ENCODE peak calls at places on chromosomes 11 and 22, in ten cellular contexts. One of them, this sample, is unnamed. For H3K36me3 and H3K27me3, the result is how much of the 10 kb centered on the place peaks cover.

GRCh38 chr11:99554232-99554903 is 533.6 kb downstream of the CNTN5 start:
- DNase-seq in brain microvascular endothelial cell: no peak
- DNase-seq in HAP-1: no peak
- DNase-seq in adrenal gland: no peak
- DNase-seq in heart left ventricle: no peak
- DNase-seq in upper lobe of right lung: no peak
- DNase-seq in left ventricle myocardium inferior: no peak
- DNase-seq in IMR-90: no peak
- DNase-seq in fibroblast of lung: no peak
- DNase-seq in ovary: no peak
- DNase-seq in this sample: no peak

GRCh38 chr11:110373061-110373702 is 56.6 kb upstream of the FDX1 start:
- DNase-seq in fibroblast of lung: peak
- DNase-seq in IMR-90: peak
- DNase-seq in left ventricle myocardium inferior: no peak
- DNase-seq in upper lobe of right lung: no peak
- DNase-seq in adrenal gland: peak
- DNase-seq in HAP-1: no peak
- DNase-seq in brain microvascular endothelial cell: no peak
- DNase-seq in heart left ventricle: no peak
- DNase-seq in ovary: no peak
- DNase-seq in this sample: no peak

GRCh38 chr22:37830093-37830842 is 7.1 kb downstream of the GALR3 start:
- DNase-seq in left ventricle myocardium inferior: no peak
- DNase-seq in ovary: no peak
- DNase-seq in IMR-90: no peak
- DNase-seq in brain microvascular endothelial cell: no peak
- DNase-seq in heart left ventricle: no peak
- DNase-seq in fibroblast of lung: no peak
- DNase-seq in upper lobe of right lung: no peak
- DNase-seq in adrenal gland: no peak
- DNase-seq in HAP-1: no peak
- DNase-seq in this sample: peak

GRCh38 chr11:17399236-17399635 is 10.8 kb upstream of the KCNJ11 start:
- DNase-seq in fibroblast of lung: no peak
- DNase-seq in IMR-90: no peak
- DNase-seq in left ventricle myocardium inferior: no peak
- DNase-seq in ovary: no peak
- DNase-seq in adrenal gland: no peak
- DNase-seq in HAP-1: no peak
- DNase-seq in heart left ventricle: no peak
- DNase-seq in upper lobe of right lung: no peak
- DNase-seq in brain microvascular endothelial cell: no peak
- DNase-seq in this sample: peak

GRCh38 chr11:34754171-34754823 is 133.4 kb downstream of the EHF start:
- DNase-seq in fibroblast of lung: no peak
- DNase-seq in brain microvascular endothelial cell: no peak
- DNase-seq in heart left ventricle: no peak
- DNase-seq in left ventricle myocardium inferior: no peak
- DNase-seq in HAP-1: no peak
- DNase-seq in IMR-90: no peak
- DNase-seq in ovary: no peak
- DNase-seq in upper lobe of right lung: no peak
- DNase-seq in adrenal gland: no peak
- DNase-seq in this sample: no peak

GRCh38 chr11:96045622-96046456 is 121.9 kb upstream of the MTMR2 start:
- DNase-seq in ovary: peak
- DNase-seq in adrenal gland: no peak
- DNase-seq in upper lobe of right lung: no peak
- DNase-seq in left ventricle myocardium inferior: peak
- DNase-seq in fibroblast of lung: peak
- DNase-seq in IMR-90: peak
- DNase-seq in brain microvascular endothelial cell: peak
- DNase-seq in heart left ventricle: peak
- DNase-seq in HAP-1: no peak
- DNase-seq in this sample: peak

GRCh38 chr11:57899378-57899777 is 124.3 kb upstream of the OR9Q1 start:
- DNase-seq in left ventricle myocardium inferior: no peak
- DNase-seq in HAP-1: no peak
- DNase-seq in brain microvascular endothelial cell: no peak
- DNase-seq in upper lobe of right lung: no peak
- DNase-seq in IMR-90: no peak
- DNase-seq in heart left ventricle: no peak
- DNase-seq in ovary: no peak
- DNase-seq in fibroblast of lung: no peak
- DNase-seq in adrenal gland: no peak
- DNase-seq in this sample: no peak

GRCh38 chr22:36405671-36406070 is 17.9 kb upstream of the MYH9 start:
- DNase-seq in heart left ventricle: no peak
- DNase-seq in adrenal gland: no peak
- DNase-seq in IMR-90: no peak
- DNase-seq in left ventricle myocardium inferior: no peak
- DNase-seq in HAP-1: no peak
- DNase-seq in brain microvascular endothelial cell: no peak
- DNase-seq in upper lobe of right lung: peak
- DNase-seq in fibroblast of lung: no peak
- DNase-seq in ovary: no peak
- DNase-seq in this sample: peak

GRCh38 chr11:72924568-72925190 is 110.5 kb downstream of the ATG16L2 start:
- DNase-seq in heart left ventricle: no peak
- DNase-seq in ovary: no peak
- DNase-seq in HAP-1: no peak
- DNase-seq in fibroblast of lung: peak
- DNase-seq in left ventricle myocardium inferior: no peak
- DNase-seq in upper lobe of right lung: no peak
- DNase-seq in IMR-90: peak
- DNase-seq in adrenal gland: no peak
- DNase-seq in brain microvascular endothelial cell: peak
- DNase-seq in this sample: no peak

GRCh38 chr11:64713031-64713780 is 9.8 kb downstream of the NRXN2 start:
- DNase-seq in left ventricle myocardium inferior: peak
- DNase-seq in fibroblast of lung: peak
- DNase-seq in heart left ventricle: no peak
- DNase-seq in brain microvascular endothelial cell: no peak
- DNase-seq in adrenal gland: no peak
- DNase-seq in IMR-90: peak
- DNase-seq in ovary: peak
- DNase-seq in upper lobe of right lung: peak
- DNase-seq in HAP-1: no peak
- DNase-seq in this sample: peak

GRCh38 chr11:85863855-85864254 is 8.7 kb downstream of the CCDC83 start:
- DNase-seq in heart left ventricle: no peak
- DNase-seq in left ventricle myocardium inferior: no peak
- DNase-seq in IMR-90: no peak
- DNase-seq in adrenal gland: no peak
- DNase-seq in brain microvascular endothelial cell: no peak
- DNase-seq in fibroblast of lung: no peak
- DNase-seq in ovary: no peak
- DNase-seq in HAP-1: no peak
- DNase-seq in upper lobe of right lung: no peak
- DNase-seq in this sample: no peak
- H3K36me3 ChIP-seq in heart left ventricle: under half
- H3K36me3 ChIP-seq in left ventricle myocardium inferior: under half
- H3K36me3 ChIP-seq in IMR-90: under half
- H3K36me3 ChIP-seq in adrenal gland: under half
- H3K36me3 ChIP-seq in brain microvascular endothelial cell: under half
- H3K36me3 ChIP-seq in fibroblast of lung: under half
- H3K36me3 ChIP-seq in ovary: under half
- H3K36me3 ChIP-seq in HAP-1: under half
- H3K36me3 ChIP-seq in upper lobe of right lung: under half
- H3K36me3 ChIP-seq in this sample: under half

DNA sequence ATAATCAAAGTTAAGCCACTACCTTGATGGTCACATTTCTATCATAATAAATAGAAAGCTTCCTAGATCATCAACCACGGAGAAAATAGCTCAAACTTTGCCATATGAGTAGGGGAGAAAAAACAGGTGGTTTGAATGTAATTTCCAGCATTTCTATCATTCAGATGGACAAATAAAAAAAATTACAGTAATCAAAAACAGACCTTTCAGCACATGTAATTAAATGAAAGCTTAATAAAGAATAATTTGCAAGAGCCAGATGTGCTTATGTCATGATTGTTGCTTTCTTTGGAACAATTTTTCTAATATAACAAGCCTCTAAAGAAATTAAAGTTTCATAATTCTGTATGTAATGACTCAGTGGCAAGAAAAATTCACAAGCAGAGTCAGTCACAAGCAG is 297.0 kb downstream of the SOX6 start:
- DNase-seq in upper lobe of right lung: no peak
- DNase-seq in brain microvascular endothelial cell: no peak
- DNase-seq in left ventricle myocardium inferior: no peak
- DNase-seq in IMR-90: no peak
- DNase-seq in heart left ventricle: no peak
- DNase-seq in fibroblast of lung: no peak
- DNase-seq in ovary: no peak
- DNase-seq in HAP-1: no peak
- DNase-seq in adrenal gland: no peak
- DNase-seq in this sample: no peak
- H3K4me3 ChIP-seq in upper lobe of right lung: no peak
- H3K4me3 ChIP-seq in brain microvascular endothelial cell: no peak
- H3K4me3 ChIP-seq in left ventricle myocardium inferior: no peak
- H3K4me3 ChIP-seq in IMR-90: no peak
- H3K4me3 ChIP-seq in heart left ventricle: no peak
- H3K4me3 ChIP-seq in fibroblast of lung: no peak
- H3K4me3 ChIP-seq in ovary: no peak
- H3K4me3 ChIP-seq in HAP-1: no peak
- H3K4me3 ChIP-seq in adrenal gland: no peak
- H3K4me3 ChIP-seq in this sample: no peak

GRCh38 chr11:120651396-120651795 is 139.8 kb downstream of the GRIK4 start:
- DNase-seq in heart left ventricle: no peak
- DNase-seq in brain microvascular endothelial cell: no peak
- DNase-seq in fibroblast of lung: no peak
- DNase-seq in adrenal gland: no peak
- DNase-seq in ovary: no peak
- DNase-seq in HAP-1: no peak
- DNase-seq in left ventricle myocardium inferior: no peak
- DNase-seq in upper lobe of right lung: no peak
- DNase-seq in IMR-90: no peak
- DNase-seq in this sample: no peak
- H3K27me3 ChIP-seq in heart left ventricle: under half
- H3K27me3 ChIP-seq in brain microvascular endothelial cell: under half
- H3K27me3 ChIP-seq in fibroblast of lung: under half
- H3K27me3 ChIP-seq in adrenal gland: under half
- H3K27me3 ChIP-seq in ovary: under half
- H3K27me3 ChIP-seq in HAP-1: under half
- H3K27me3 ChIP-seq in left ventricle myocardium inferior: half or more
- H3K27me3 ChIP-seq in upper lobe of right lung: under half
- H3K27me3 ChIP-seq in IMR-90: under half
- H3K27me3 ChIP-seq in this sample: half or more

GRCh38 chr11:68164437-68164836 is 43.2 kb upstream of the CHKA start:
- DNase-seq in HAP-1: no peak
- DNase-seq in ovary: no peak
- DNase-seq in adrenal gland: no peak
- DNase-seq in IMR-90: peak
- DNase-seq in fibroblast of lung: peak
- DNase-seq in left ventricle myocardium inferior: no peak
- DNase-seq in brain microvascular endothelial cell: peak
- DNase-seq in upper lobe of right lung: no peak
- DNase-seq in heart left ventricle: no peak
- DNase-seq in this sample: no peak
- H3K36me3 ChIP-seq in HAP-1: under half
- H3K36me3 ChIP-seq in ovary: under half
- H3K36me3 ChIP-seq in adrenal gland: half or more
- H3K36me3 ChIP-seq in IMR-90: under half
- H3K36me3 ChIP-seq in fibroblast of lung: under half
- H3K36me3 ChIP-seq in left ventricle myocardium inferior: half or more
- H3K36me3 ChIP-seq in brain microvascular endothelial cell: under half
- H3K36me3 ChIP-seq in upper lobe of right lung: half or more
- H3K36me3 ChIP-seq in heart left ventricle: under half
- H3K36me3 ChIP-seq in this sample: under half

GRCh38 chr11:61871158-61871597 is 20.2 kb downstream of the FADS3 start:
- DNase-seq in IMR-90: peak
- DNase-seq in heart left ventricle: peak
- DNase-seq in left ventricle myocardium inferior: peak
- DNase-seq in brain microvascular endothelial cell: peak
- DNase-seq in HAP-1: peak
- DNase-seq in adrenal gland: peak
- DNase-seq in upper lobe of right lung: peak
- DNase-seq in fibroblast of lung: peak
- DNase-seq in ovary: peak
- DNase-seq in this sample: peak
- H3K4me3 ChIP-seq in IMR-90: no peak
- H3K4me3 ChIP-seq in heart left ventricle: peak
- H3K4me3 ChIP-seq in left ventricle myocardium inferior: peak
- H3K4me3 ChIP-seq in brain microvascular endothelial cell: peak
- H3K4me3 ChIP-seq in HAP-1: no peak
- H3K4me3 ChIP-seq in adrenal gland: no peak
- H3K4me3 ChIP-seq in upper lobe of right lung: no peak
- H3K4me3 ChIP-seq in fibroblast of lung: no peak
- H3K4me3 ChIP-seq in ovary: no peak
- H3K4me3 ChIP-seq in this sample: no peak

GRCh38 chr11:131549099-131549498 is 178.7 kb downstream of the NTM start:
- DNase-seq in ovary: no peak
- DNase-seq in fibroblast of lung: no peak
- DNase-seq in HAP-1: no peak
- DNase-seq in heart left ventricle: no peak
- DNase-seq in brain microvascular endothelial cell: no peak
- DNase-seq in left ventricle myocardium inferior: no peak
- DNase-seq in upper lobe of right lung: no peak
- DNase-seq in IMR-90: no peak
- DNase-seq in adrenal gland: no peak
- DNase-seq in this sample: no peak

GRCh38 chr11:131544591-131544990 is 174.2 kb downstream of the NTM start:
- DNase-seq in fibroblast of lung: no peak
- DNase-seq in ovary: no peak
- DNase-seq in IMR-90: no peak
- DNase-seq in left ventricle myocardium inferior: no peak
- DNase-seq in HAP-1: no peak
- DNase-seq in brain microvascular endothelial cell: no peak
- DNase-seq in upper lobe of right lung: no peak
- DNase-seq in adrenal gland: no peak
- DNase-seq in heart left ventricle: no peak
- DNase-seq in this sample: peak

GRCh38 chr11:131546218-131546895 is 175.9 kb downstream of the NTM start:
- DNase-seq in left ventricle myocardium inferior: no peak
- DNase-seq in brain microvascular endothelial cell: no peak
- DNase-seq in adrenal gland: no peak
- DNase-seq in fibroblast of lung: peak
- DNase-seq in HAP-1: no peak
- DNase-seq in ovary: no peak
- DNase-seq in heart left ventricle: no peak
- DNase-seq in upper lobe of right lung: no peak
- DNase-seq in IMR-90: no peak
- DNase-seq in this sample: peak
- H3K27me3 ChIP-seq in left ventricle myocardium inferior: half or more
- H3K27me3 ChIP-seq in brain microvascular endothelial cell: under half
- H3K27me3 ChIP-seq in adrenal gland: under half
- H3K27me3 ChIP-seq in fibroblast of lung: under half
- H3K27me3 ChIP-seq in HAP-1: under half
- H3K27me3 ChIP-seq in ovary: under half
- H3K27me3 ChIP-seq in heart left ventricle: under half
- H3K27me3 ChIP-seq in upper lobe of right lung: under half
- H3K27me3 ChIP-seq in IMR-90: under half
- H3K27me3 ChIP-seq in this sample: under half